ENCODE peak calls at places on chromosomes 3 and 15, in five cellular contexts. W is H54; R is GM04504; J is naive thymus-derived CD8-positive, alpha-beta T cell; I is germinal center. F is an unnamed sample.

GRCh38 chr15:53917109-53917508 is 61.1 kb upstream of the UNC13C start:
- DNase-seq in W (no peak), R (no peak), J (no peak), I (no peak), F (no peak)

GRCh38 chr15:88664151-88664778 is 25.4 kb downstream of the ISG20 start:
- DNase-seq in W (no peak), R (no peak), J (peak), I (no peak), F (no peak)

GRCh38 chr3:120438971-120439370 is 11.8 kb downstream of the FSTL1 start:
- DNase-seq in W (no peak), R (no peak), J (no peak), I (no peak), F (no peak)

GRCh38 chr3:124315215-124316033 is 323.5 kb upstream of the ROPN1 start:
- DNase-seq in W (peak), R (peak), J (no peak), I (no peak), F (peak)

GRCh38 chr15:66876731-66877545 is 174.9 kb downstream of the SMAD6 start:
- DNase-seq in W (no peak), R (no peak), J (no peak), I (no peak), F (no peak)

GRCh38 chr15:101264011-101264410 is 12.2 kb upstream of the CHSY1 start:
- DNase-seq in W (no peak), R (no peak), J (no peak), I (no peak), F (no peak)

GRCh38 chr3:172046268-172046915 is 7.0 kb downstream of the FNDC3B start:
- DNase-seq in W (no peak), R (no peak), J (no peak), I (no peak), F (no peak)

GRCh38 chr3:171654809-171655208 is 155.5 kb downstream of the PLD1 start:
- DNase-seq in W (no peak), R (peak), J (no peak), I (no peak), F (peak)

GRCh38 chr15:56939257-56939656 is 20.8 kb downstream of the TCF12 start:
- DNase-seq in W (no peak), R (no peak), J (no peak), I (no peak), F (no peak)

GRCh38 chr3:125192190-125193035 is 20.1 kb downstream of the SLC12A8 start:
- DNase-seq in W (no peak), R (no peak), J (no peak), I (peak), F (no peak)

GRCh38 chr3:23953523-23953922 is 8.4 kb downstream of the NR1D2 start:
- DNase-seq in W (no peak), R (no peak), J (no peak), I (no peak), F (no peak)

GRCh38 chr3:82978368-82978767 is 1216.9 kb upstream of the GBE1 start:
- DNase-seq in W (no peak), R (no peak), J (no peak), I (no peak), F (no peak)

GRCh38 chr3:160637081-160637480 is 39.9 kb upstream of the ARL14 start:
- DNase-seq in W (no peak), R (no peak), J (no peak), I (no peak), F (no peak)

GRCh38 chr3:88013592-88013991 is 45.2 kb downstream of the CGGBP1 start:
- DNase-seq in W (no peak), R (no peak), J (no peak), I (no peak), F (no peak)

GRCh38 chr3:159996018-159996417 is 7.4 kb downstream of the IL12A start:
- DNase-seq in W (no peak), R (no peak), J (no peak), I (no peak), F (no peak)

GRCh38 chr3:99325407-99325806 is 313.0 kb upstream of the COL8A1 start:
- DNase-seq in W (no peak), R (no peak), J (no peak), I (no peak), F (no peak)

GRCh38 chr3:115623414-115623868 is at the start of gene GAP43:
- DNase-seq in W (peak), R (peak), J (no peak), I (no peak), F (peak)

GRCh38 chr3:195752538-195753331 is 32.0 kb downstream of the MUC20 start:
- DNase-seq in W (no peak), R (no peak), J (no peak), I (no peak), F (no peak)

GRCh38 chr15:100878601-100879000 is 1.0 kb upstream of the ALDH1A3 start:
- DNase-seq in W (no peak), R (no peak), J (no peak), I (no peak), F (no peak)

GRCh38 chr3:32420138-32420981 is 28.7 kb downstream of the CMTM7 start:
- DNase-seq in W (peak), R (no peak), J (no peak), I (peak), F (no peak)

GRCh38 chr15:74397239-74398068 is 30.0 kb upstream of the CYP11A1 start:
- DNase-seq in W (no peak), R (no peak), J (no peak), I (peak), F (no peak)

GRCh38 chr3:52458770-52459540 is 3.6 kb downstream of the NISCH start:
- DNase-seq in W (no peak), R (no peak), J (no peak), I (no peak), F (no peak)

GRCh38 chr3:156681003-156681402 is 6.6 kb downstream of the TIPARP start:
- DNase-seq in W (no peak), R (peak), J (no peak), I (peak), F (peak)

GRCh38 chr3:140470211-140470610 is 207.7 kb upstream of the TRIM42 start:
- DNase-seq in W (no peak), R (no peak), J (no peak), I (no peak), F (no peak)

GRCh38 chr15:72341361-72341760 is 21.4 kb upstream of the CELF6 start:
- DNase-seq in W (no peak), R (no peak), J (no peak), I (no peak), F (no peak)

GRCh38 chr3:134294302-134294925 is 43.8 kb upstream of the RYK start:
- DNase-seq in W (no peak), R (no peak), J (peak), I (no peak), F (no peak)

GRCh38 chr15:76973362-76973743 is 21.6 kb upstream of the PSTPIP1 start:
- DNase-seq in W (peak), R (no peak), J (peak), I (peak), F (no peak)

GRCh38 chr15:33292718-33293307 is 18.0 kb upstream of the RYR3 start:
- DNase-seq in W (no peak), R (no peak), J (no peak), I (peak), F (peak)

GRCh38 chr15:77044228-77045042 is 26.5 kb downstream of the TSPAN3 start:
- DNase-seq in W (no peak), R (no peak), J (no peak), I (no peak), F (no peak)

GRCh38 chr15:43954181-43954621 is 127.4 kb downstream of the WDR76 start:
- DNase-seq in W (no peak), R (no peak), J (no peak), I (no peak), F (no peak)

GRCh38 chr15:42157981-42158765 is 1.7 kb upstream of the PLA2G4F start:
- DNase-seq in W (peak), R (peak), J (no peak), I (no peak), F (no peak)

GRCh38 chr15:31215490-31216209 is 111.0 kb upstream of the KLF13 start:
- DNase-seq in W (peak), R (no peak), J (peak), I (peak), F (no peak)

GRCh38 chr3:156509209-156510174 is 45.4 kb downstream of the SSR3 start:
- DNase-seq in W (peak), R (no peak), J (no peak), I (peak), F (peak)

GRCh38 chr3:196501316-196502064 is 2.1 kb downstream of the RNF168 start:
- DNase-seq in W (no peak), R (no peak), J (no peak), I (no peak), F (no peak)

GRCh38 chr3:55951371-55951770 is 464.3 kb upstream of the WNT5A start:
- DNase-seq in W (no peak), R (no peak), J (no peak), I (no peak), F (no peak)